ENCODE peak calls at places on chromosomes 3 and 15, in six cellular contexts. T is tibial nerve, Z is trophoblast cell, U is sigmoid colon, Q is heart right ventricle, B is right cardiac atrium. W is an unnamed sample.

GRCh38 chr15:83930813-83931212 is 276.9 kb downstream of the ADAMTSL3 start:
- DNase-seq in T (no peak), Z (peak), U (peak), Q (no peak), B (no peak), W (no peak)

GRCh38 chr15:87728998-87729397 is 527.5 kb downstream of the NTRK3 start:
- DNase-seq in T (no peak), Z (no peak), U (no peak), Q (no peak), B (no peak), W (no peak)

GRCh38 chr3:45180051-45180450 is 33.9 kb upstream of the CDCP1 start:
- DNase-seq in T (no peak), Z (peak), U (no peak), Q (no peak), B (no peak), W (no peak)

GRCh38 chr3:139120336-139120971 is 75.8 kb upstream of the PRR23C start:
- DNase-seq in T (no peak), Z (no peak), U (no peak), Q (no peak), B (no peak), W (no peak)

GRCh38 chr3:12097972-12098371 is 60.7 kb downstream of the TIMP4 start:
- DNase-seq in T (no peak), Z (peak), U (no peak), Q (no peak), B (no peak), W (no peak)

GRCh38 chr3:13470894-13471574 is 9.1 kb upstream of the HDAC11 start:
- DNase-seq in T (no peak), Z (no peak), U (no peak), Q (no peak), B (no peak), W (no peak)

GRCh38 chr3:178680037-178680436 is 143.8 kb downstream of the KCNMB2 start:
- DNase-seq in T (no peak), Z (peak), U (no peak), Q (no peak), B (no peak), W (no peak)

GRCh38 chr15:72136170-72137051 is 18.2 kb downstream of the SENP8 start:
- DNase-seq in T (no peak), Z (no peak), U (no peak), Q (no peak), B (no peak), W (no peak)

GRCh38 chr3:125990253-125990970 is 21.4 kb downstream of the ROPN1B start:
- DNase-seq in T (peak), Z (peak), U (peak), Q (peak), B (peak), W (peak)

GRCh38 chr3:128280466-128281455 is 127.5 kb downstream of the EEFSEC start:
- DNase-seq in T (no peak), Z (no peak), U (no peak), Q (no peak), B (no peak), W (no peak)

GRCh38 chr3:192727032-192727847 is at the start of gene FGF12:
- DNase-seq in T (peak), Z (peak), U (peak), Q (peak), B (peak), W (peak)

GRCh38 chr3:119294402-119294888 is 262 bp downstream of the ARHGAP31 start:
- DNase-seq in T (peak), Z (peak), U (peak), Q (peak), B (peak), W (no peak)

GRCh38 chr15:85541744-85542143 is 161.3 kb downstream of the AKAP13 start:
- DNase-seq in T (no peak), Z (no peak), U (no peak), Q (no peak), B (no peak), W (no peak)

GRCh38 chr15:65970937-65971740 is 101.8 kb downstream of the RAB11A start:
- DNase-seq in T (no peak), Z (no peak), U (no peak), Q (no peak), B (no peak), W (no peak)

GRCh38 chr15:77541421-77542181 is 91.1 kb downstream of the LINGO1 start:
- DNase-seq in T (peak), Z (no peak), U (peak), Q (peak), B (peak), W (no peak)

GRCh38 chr3:127665586-127665985 is 7.2 kb upstream of the ABTB1 start:
- DNase-seq in T (no peak), Z (no peak), U (no peak), Q (no peak), B (no peak), W (no peak)

GRCh38 chr15:90412356-90413194 is 24.5 kb downstream of the IQGAP1 start:
- DNase-seq in T (no peak), Z (peak), U (no peak), Q (no peak), B (no peak), W (no peak)

GRCh38 chr15:80699981-80700380 is 4.9 kb downstream of the ABHD17C start:
- DNase-seq in T (no peak), Z (no peak), U (no peak), Q (no peak), B (no peak), W (no peak)

GRCh38 chr3:185583925-185584324 is 2.2 kb upstream of the SENP2 start:
- DNase-seq in T (no peak), Z (no peak), U (no peak), Q (no peak), B (no peak), W (no peak)

GRCh38 chr3:112464264-112464663 is 35.0 kb downstream of the BTLA start:
- DNase-seq in T (no peak), Z (no peak), U (no peak), Q (no peak), B (no peak), W (no peak)

GRCh38 chr3:33030802-33031201 is 66.1 kb downstream of the GLB1 start:
- DNase-seq in T (no peak), Z (no peak), U (no peak), Q (no peak), B (no peak), W (no peak)

GRCh38 chr3:182257361-182257760 is 535.9 kb upstream of the ATP11B start:
- DNase-seq in T (no peak), Z (no peak), U (no peak), Q (no peak), B (no peak), W (no peak)

GRCh38 chr3:13863422-13863821 is 16.4 kb downstream of the WNT7A start:
- DNase-seq in T (no peak), Z (no peak), U (no peak), Q (no peak), B (no peak), W (no peak)

GRCh38 chr15:53230473-53230872 is 440.3 kb upstream of the ONECUT1 start:
- DNase-seq in T (no peak), Z (no peak), U (no peak), Q (no peak), B (no peak), W (no peak)

GRCh38 chr3:163721596-163721995 is 1356.7 kb downstream of the SI start:
- DNase-seq in T (no peak), Z (no peak), U (no peak), Q (no peak), B (peak), W (no peak)
- H3K27ac ChIP-seq in T (no peak), Z (no peak), U (no peak), Q (no peak), B (no peak), W (no peak)

GRCh38 chr15:58459045-58459444 is 27.3 kb downstream of the LIPC start:
- DNase-seq in T (no peak), Z (no peak), U (peak), Q (no peak), B (no peak), W (no peak)

GRCh38 chr15:58460872-58461271 is 29.1 kb downstream of the LIPC start:
- DNase-seq in T (no peak), Z (no peak), U (no peak), Q (no peak), B (no peak), W (no peak)

GRCh38 chr15:58458076-58458475 is 26.3 kb downstream of the LIPC start:
- DNase-seq in T (no peak), Z (no peak), U (no peak), Q (peak), B (no peak), W (no peak)

GRCh38 chr15:58460108-58460507 is 28.3 kb downstream of the LIPC start:
- DNase-seq in T (no peak), Z (no peak), U (no peak), Q (no peak), B (no peak), W (no peak)

GRCh38 chr15:58459562-58459961 is 27.8 kb downstream of the LIPC start:
- DNase-seq in T (no peak), Z (no peak), U (peak), Q (peak), B (peak), W (no peak)
- H3K27ac ChIP-seq in T (peak), Z (no peak), U (peak), Q (peak), B (peak), W (no peak)

DNA sequence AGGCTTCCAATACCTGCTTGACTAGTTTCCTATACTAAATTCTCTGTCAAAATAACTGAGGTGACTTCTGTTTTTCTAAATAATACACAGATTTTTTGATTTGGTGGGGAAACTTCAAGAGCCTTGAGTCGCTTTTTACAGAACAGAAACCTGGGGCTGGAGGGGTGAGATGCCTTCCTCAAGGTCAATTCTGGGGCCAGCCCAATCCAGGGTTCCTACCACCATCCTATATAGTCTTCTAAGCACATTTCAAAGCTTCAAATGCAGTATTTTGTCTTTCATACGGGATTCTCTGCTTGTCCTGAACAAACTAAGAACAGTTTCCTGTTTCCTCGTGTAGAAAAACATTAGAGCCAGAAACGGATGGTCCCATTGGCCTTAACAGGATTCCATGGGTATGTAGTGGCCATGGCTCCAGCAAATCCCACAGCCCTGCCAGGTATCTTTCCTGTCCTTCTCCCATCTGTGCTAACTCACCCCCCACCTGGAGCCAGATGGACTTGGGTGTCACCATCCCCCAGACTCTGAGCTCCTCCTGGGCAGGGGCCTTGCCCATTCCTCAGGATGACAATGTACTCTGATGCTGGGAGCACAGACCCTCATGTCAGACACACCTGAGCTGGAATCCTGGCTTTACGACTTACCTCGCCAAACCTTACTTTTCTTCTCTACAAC is 146.9 kb downstream of the KLF13 start:
- DNase-seq in T (no peak), Z (no peak), U (no peak), Q (no peak), B (no peak), W (no peak)
- H3K27ac ChIP-seq in T (peak), Z (no peak), U (no peak), Q (peak), B (no peak), W (no peak)

GRCh38 chr3:195246608-195247007 is 24.4 kb downstream of the XXYLT1 start:
- DNase-seq in T (no peak), Z (no peak), U (no peak), Q (no peak), B (peak), W (no peak)
- H3K27ac ChIP-seq in T (no peak), Z (no peak), U (no peak), Q (no peak), B (no peak), W (no peak)

GRCh38 chr3:58998476-58999117 is 51.2 kb downstream of the CFAP20DC start:
- DNase-seq in T (no peak), Z (peak), U (no peak), Q (no peak), B (no peak), W (no peak)
- H3K27ac ChIP-seq in T (no peak), Z (no peak), U (no peak), Q (no peak), B (no peak), W (no peak)

GRCh38 chr3:51384730-51385473 is at the start of gene MANF:
- DNase-seq in T (peak), Z (peak), U (peak), Q (peak), B (peak), W (peak)
- H3K27ac ChIP-seq in T (peak), Z (peak), U (peak), Q (peak), B (peak), W (peak)

DNA sequence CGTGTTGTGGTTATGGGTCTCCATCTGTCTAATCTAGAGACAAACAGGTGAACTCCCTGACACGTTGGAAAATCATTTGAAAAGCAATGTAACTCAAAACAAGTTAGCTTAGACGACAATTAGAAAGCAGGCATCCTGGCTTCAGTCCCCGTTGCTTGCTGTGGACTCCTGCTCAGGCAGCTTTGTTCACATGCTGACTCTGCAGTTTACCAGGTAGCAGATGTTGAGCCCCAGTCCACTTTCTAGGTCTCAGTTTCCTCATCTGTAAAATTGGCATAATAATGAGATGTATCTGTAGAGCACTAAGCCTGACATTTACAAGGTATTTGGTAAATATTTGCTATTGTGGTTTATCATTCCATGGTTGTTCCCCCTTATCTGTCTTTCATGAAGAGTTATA is 327.2 kb upstream of the CHRM5 start:
- DNase-seq in T (no peak), Z (no peak), U (no peak), Q (no peak), B (no peak), W (no peak)
- H3K27ac ChIP-seq in T (no peak), Z (no peak), U (no peak), Q (no peak), B (no peak), W (no peak)

GRCh38 chr3:161265916-161266571 is 44.9 kb downstream of the NMD3 start:
- DNase-seq in T (no peak), Z (no peak), U (no peak), Q (no peak), B (no peak), W (no peak)

GRCh38 chr3:161263057-161263456 is 41.9 kb downstream of the NMD3 start:
- DNase-seq in T (no peak), Z (no peak), U (peak), Q (no peak), B (no peak), W (no peak)

GRCh38 chr3:161266731-161267150 is 45.6 kb downstream of the NMD3 start:
- DNase-seq in T (no peak), Z (no peak), U (no peak), Q (no peak), B (no peak), W (no peak)

GRCh38 chr3:161267646-161268045 is 46.5 kb downstream of the NMD3 start:
- DNase-seq in T (no peak), Z (no peak), U (no peak), Q (no peak), B (no peak), W (no peak)

DNA sequence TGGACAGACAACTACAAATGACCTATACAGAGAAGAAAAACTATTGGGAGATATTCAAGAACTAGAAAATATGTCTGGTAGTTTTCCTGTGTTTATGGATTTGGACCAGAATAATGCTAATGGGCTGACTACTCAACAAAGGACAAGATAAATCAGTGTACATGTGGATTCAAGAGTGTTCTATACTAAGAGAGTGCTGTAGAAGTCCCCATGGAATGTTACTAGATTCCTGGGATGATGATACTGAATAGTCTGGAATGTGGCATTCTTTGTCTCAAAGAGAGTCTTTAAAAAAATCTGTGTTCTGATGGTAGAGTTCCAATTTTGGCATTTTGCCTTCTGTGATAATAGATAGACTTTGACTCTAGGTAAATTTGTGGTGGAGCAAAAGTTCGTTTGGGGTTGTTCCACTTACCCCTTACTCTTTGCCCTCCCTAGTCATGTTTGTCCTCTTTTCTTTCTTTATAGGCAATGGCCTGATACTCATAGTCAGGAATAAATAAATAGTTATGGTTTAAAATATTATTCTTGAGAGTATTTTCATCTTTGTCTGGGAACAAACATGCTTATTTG is 43.7 kb downstream of the NMD3 start:
- DNase-seq in T (no peak), Z (peak), U (no peak), Q (no peak), B (no peak), W (no peak)
- H3K27ac ChIP-seq in T (no peak), Z (no peak), U (no peak), Q (no peak), B (no peak), W (no peak)

DNA sequence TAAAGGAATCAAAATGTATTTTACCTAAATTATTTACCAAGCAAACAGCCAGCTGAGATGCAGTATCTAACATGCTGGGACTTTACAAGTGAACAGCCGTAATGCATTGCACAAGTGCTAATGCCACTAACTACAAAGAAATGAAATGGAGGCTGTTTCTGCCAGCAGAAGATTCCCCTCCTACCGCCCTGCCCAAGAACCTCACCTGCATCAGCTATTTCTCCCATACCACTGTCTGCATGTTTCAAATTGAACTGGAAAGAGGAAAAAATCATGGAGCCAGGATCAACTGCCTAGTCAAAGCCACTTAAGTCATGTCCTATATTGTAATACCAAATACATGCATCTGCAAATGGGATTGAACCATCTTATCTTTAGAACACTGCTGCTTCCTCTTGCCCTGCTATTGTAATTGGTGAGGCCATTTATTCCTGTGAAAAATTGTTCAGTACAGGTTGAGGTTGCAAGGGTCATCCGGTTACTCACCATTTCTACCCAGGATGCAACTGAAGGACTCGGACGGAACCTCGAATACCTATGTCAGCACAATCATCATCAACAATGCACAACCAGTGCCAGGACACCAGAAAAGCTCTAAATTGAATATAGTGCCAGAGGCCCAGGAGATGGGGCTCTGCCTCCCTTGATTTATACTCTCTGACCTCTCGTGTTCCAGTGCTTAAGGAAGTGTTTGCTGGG is 27.5 kb downstream of the ANXA2 start:
- DNase-seq in T (no peak), Z (no peak), U (no peak), Q (peak), B (no peak), W (no peak)
- H3K27ac ChIP-seq in T (peak), Z (peak), U (peak), Q (peak), B (peak), W (peak)

GRCh38 chr15:67972377-67972776 is 81.7 kb upstream of the PIAS1 start:
- DNase-seq in T (no peak), Z (no peak), U (no peak), Q (no peak), B (no peak), W (no peak)

GRCh38 chr15:67968564-67969440 is 85.3 kb upstream of the PIAS1 start:
- DNase-seq in T (no peak), Z (no peak), U (no peak), Q (no peak), B (no peak), W (no peak)

GRCh38 chr15:67969892-67970291 is 84.2 kb upstream of the PIAS1 start:
- DNase-seq in T (no peak), Z (no peak), U (no peak), Q (no peak), B (no peak), W (no peak)

GRCh38 chr15:67973846-67974245 is 80.3 kb upstream of the PIAS1 start:
- DNase-seq in T (no peak), Z (no peak), U (no peak), Q (no peak), B (no peak), W (no peak)

GRCh38 chr15:67967871-67968423 is 86.2 kb upstream of the PIAS1 start:
- DNase-seq in T (peak), Z (peak), U (peak), Q (peak), B (peak), W (peak)
- H3K27ac ChIP-seq in T (peak), Z (no peak), U (peak), Q (no peak), B (no peak), W (peak)

W was measured in thoracic aorta.